ENCODE peak calls at places on chromosome 9, in eight cellular contexts. M is A549; N is DND-41; I is SK-N-SH; T is pancreas; L is psoas muscle; C is prostate gland; U is naive thymus-derived CD4-positive, alpha-beta T cell. W is an unnamed sample. For H3K4me1, the result is how much of the 10 kb centered on the place peaks cover.

GRCh38 chr9:87122947-87123685 is 175.8 kb upstream of the GAS1 start:
- DNase-seq in T (no peak), U (no peak), M (no peak), C (no peak), N (no peak), I (no peak), L (no peak), W (no peak)

GRCh38 chr9:124197177-124198095 is 60.3 kb upstream of the NEK6 start:
- DNase-seq in M (no peak), T (peak), L (no peak), N (no peak), I (no peak), U (no peak), C (no peak), W (no peak)

GRCh38 chr9:92598382-92598781 is 62.6 kb upstream of the ECM2 start:
- DNase-seq in I (no peak), N (no peak), U (no peak), C (no peak), M (no peak), L (no peak), T (no peak), W (no peak)

GRCh38 chr9:16039988-16040761 is 487.3 kb downstream of the CCDC171 start:
- DNase-seq in M (peak), L (no peak), C (no peak), U (no peak), I (peak), T (no peak), N (no peak), W (no peak)

GRCh38 chr9:115391166-115391825 is 273.3 kb upstream of the TNC start:
- DNase-seq in I (no peak), L (no peak), T (no peak), N (no peak), U (no peak), C (no peak), M (no peak), W (no peak)

GRCh38 chr9:88724241-88724805 is 189.3 kb downstream of the NXNL2 start:
- DNase-seq in L (no peak), M (no peak), T (no peak), C (no peak), N (no peak), U (no peak), I (no peak), W (no peak)

GRCh38 chr9:7088598-7088997 is 330.8 kb downstream of the KDM4C start:
- DNase-seq in I (no peak), C (no peak), L (no peak), U (no peak), M (no peak), T (no peak), N (no peak), W (no peak)

GRCh38 chr9:76996700-76997099 is 22.8 kb upstream of the FOXB2 start:
- DNase-seq in M (peak), C (no peak), L (peak), U (no peak), T (no peak), N (no peak), I (peak), W (no peak)

GRCh38 chr9:96621619-96622018 is 2.0 kb upstream of the CDC14B start:
- DNase-seq in L (no peak), T (no peak), I (no peak), C (no peak), M (no peak), N (no peak), U (no peak), W (no peak)

GRCh38 chr9:89498845-89499480 is 1.1 kb upstream of the SEMA4D start:
- DNase-seq in U (peak), T (no peak), N (peak), M (no peak), C (no peak), L (no peak), I (no peak), W (peak)

GRCh38 chr9:113398796-113399195 is 2.3 kb downstream of the ALAD start:
- DNase-seq in N (no peak), U (no peak), L (no peak), M (no peak), I (no peak), T (no peak), C (no peak), W (no peak)

GRCh38 chr9:137643921-137644320 is 25.1 kb downstream of the EHMT1 start:
- DNase-seq in N (no peak), C (no peak), T (no peak), U (no peak), I (no peak), L (no peak), M (no peak), W (no peak)

GRCh38 chr9:126722922-126723806 is 81.7 kb upstream of the ZBTB43 start:
- DNase-seq in I (peak), T (peak), L (peak), U (peak), M (no peak), C (peak), N (peak), W (peak)

GRCh38 chr9:137449931-137450537 is 8.9 kb upstream of the ENTPD8 start:
- DNase-seq in I (no peak), N (no peak), M (no peak), L (no peak), T (peak), C (no peak), U (peak), W (peak)

GRCh38 chr9:75589497-75589896 is 301.0 kb upstream of the PCSK5 start:
- DNase-seq in C (no peak), T (no peak), L (no peak), N (no peak), U (no peak), M (no peak), I (no peak), W (no peak)

GRCh38 chr9:16744386-16744785 is 126.1 kb downstream of the BNC2 start:
- DNase-seq in M (no peak), N (no peak), T (no peak), I (no peak), U (no peak), L (no peak), C (no peak), W (no peak)

GRCh38 chr9:91157891-91158660 is 203.6 kb downstream of the AUH start:
- DNase-seq in I (no peak), C (no peak), L (no peak), T (no peak), U (no peak), N (no peak), M (no peak), W (no peak)

GRCh38 chr9:127686461-127687393 is 20.1 kb upstream of the CFAP157 start:
- DNase-seq in L (no peak), I (no peak), M (no peak), T (no peak), N (no peak), U (no peak), C (no peak), W (no peak)

GRCh38 chr9:114930063-114930812 is at the start of gene TNFSF8:
- DNase-seq in T (no peak), M (no peak), L (peak), N (peak), I (no peak), U (peak), C (no peak), W (peak)

GRCh38 chr9:136551401-136552116 is 5.7 kb upstream of the NOTCH1 start:
- DNase-seq in M (peak), T (no peak), I (no peak), U (no peak), L (peak), N (peak), C (peak), W (no peak)

GRCh38 chr9:111037744-111038335 is 430 bp downstream of the LPAR1 start:
- DNase-seq in I (peak), M (peak), T (peak), L (peak), C (peak), N (no peak), U (no peak), W (no peak)

GRCh38 chr9:112728401-112728800 is 10.5 kb upstream of the INIP start:
- DNase-seq in M (no peak), C (no peak), U (no peak), T (no peak), N (no peak), L (no peak), I (no peak), W (no peak)

GRCh38 chr9:108813951-108814601 is 41.7 kb downstream of the ACTL7B start:
- DNase-seq in I (no peak), N (no peak), M (peak), L (no peak), C (no peak), T (no peak), U (no peak), W (no peak)
- H3K27ac ChIP-seq in I (no peak), N (no peak), M (no peak), L (no peak), C (no peak), T (no peak), U (no peak), W (no peak)

GRCh38 chr9:134268308-134268724 is 57.9 kb upstream of the RXRA start:
- DNase-seq in T (no peak), N (no peak), L (no peak), I (no peak), U (no peak), C (no peak), M (no peak), W (no peak)

GRCh38 chr9:134264169-134264568 is 62.1 kb upstream of the RXRA start:
- DNase-seq in U (no peak), L (no peak), C (no peak), N (no peak), I (no peak), T (no peak), M (no peak), W (no peak)

GRCh38 chr9:134266418-134266817 is 59.8 kb upstream of the RXRA start:
- DNase-seq in T (no peak), I (no peak), U (no peak), L (no peak), N (no peak), C (no peak), M (no peak), W (no peak)

GRCh38 chr9:134265078-134265477 is 61.2 kb upstream of the RXRA start:
- DNase-seq in C (no peak), T (no peak), M (no peak), L (no peak), N (no peak), U (no peak), I (no peak), W (no peak)

GRCh38 chr9:134267305-134268265 is 58.7 kb upstream of the RXRA start:
- DNase-seq in M (no peak), C (no peak), U (no peak), T (no peak), I (no peak), N (no peak), L (no peak), W (no peak)
- H3K4me1 ChIP-seq in M (under half), C (under half), U (under half), T (under half), I (under half), N (under half), L (under half), W (under half)

GRCh38 chr9:38422555-38423245 is 1.6 kb downstream of the IGFBPL1 start:
- DNase-seq in C (no peak), N (no peak), U (no peak), M (no peak), L (no peak), T (no peak), I (peak), W (no peak)

GRCh38 chr9:38421498-38422211 is 2.6 kb downstream of the IGFBPL1 start:
- DNase-seq in L (no peak), I (peak), N (no peak), C (no peak), M (no peak), U (no peak), T (no peak), W (no peak)

GRCh38 chr9:38424918-38425317 is 664 bp upstream of the IGFBPL1 start:
- DNase-seq in U (no peak), M (no peak), L (no peak), T (no peak), N (no peak), I (no peak), C (no peak), W (no peak)

GRCh38 chr9:38423273-38423938 is 848 bp downstream of the IGFBPL1 start:
- DNase-seq in I (peak), L (no peak), T (no peak), M (no peak), C (no peak), N (no peak), U (no peak), W (no peak)

DNA sequence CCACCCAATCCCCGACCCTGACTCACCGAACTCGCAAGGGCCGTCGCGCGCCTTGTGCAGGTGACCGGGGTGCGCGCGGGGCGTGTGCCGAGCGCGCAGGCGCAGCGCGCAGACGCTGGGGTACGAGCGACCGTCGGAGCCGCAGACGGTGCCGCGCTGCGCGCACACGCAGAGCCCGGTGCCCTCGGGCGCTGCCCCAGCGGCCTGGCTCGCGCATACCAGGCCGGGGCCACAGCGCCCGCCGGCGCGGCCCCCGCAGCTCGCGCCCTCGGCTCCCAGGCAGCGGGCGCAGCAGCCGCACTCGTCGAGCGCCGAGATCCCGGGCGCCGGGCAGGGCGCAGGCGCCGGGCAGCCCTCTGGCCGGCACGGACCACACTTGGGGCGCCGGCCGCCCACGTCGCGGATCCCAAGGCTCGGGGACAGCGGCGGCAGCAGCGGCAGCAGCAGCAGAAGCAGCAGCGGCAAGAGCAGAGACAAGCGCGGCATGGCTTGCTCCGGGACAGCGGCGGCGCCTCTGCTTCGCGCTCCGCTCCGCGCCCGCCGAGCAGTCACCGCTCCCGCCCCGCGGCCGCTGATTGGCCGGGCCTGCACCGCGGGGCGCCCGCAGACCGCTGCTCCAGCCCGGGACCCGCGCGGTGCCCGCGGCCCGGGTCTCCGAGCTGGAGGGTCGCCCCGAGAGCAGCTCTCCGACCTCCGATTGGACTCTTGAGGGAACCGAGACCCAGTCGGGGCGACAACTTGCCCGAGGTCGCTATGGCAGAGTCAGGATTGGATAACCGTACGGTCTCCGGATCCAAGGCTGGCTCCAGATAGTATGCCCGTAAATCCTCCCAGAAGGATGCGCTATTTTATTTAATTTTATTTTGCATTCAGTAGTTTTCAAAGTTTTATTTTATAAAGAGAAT is at the start of gene IGFBPL1:
- DNase-seq in C (no peak), L (no peak), N (no peak), M (peak), U (no peak), T (peak), I (peak), W (no peak)
- H3K4me3 ChIP-seq in C (peak), L (peak), N (no peak), M (peak), U (no peak), T (peak), I (peak), W (no peak)

GRCh38 chr9:32716439-32716838 is 66.9 kb upstream of the TMEM215 start:
- DNase-seq in L (no peak), U (no peak), T (no peak), C (no peak), N (no peak), M (no peak), I (no peak), W (no peak)
- H3K27ac ChIP-seq in L (no peak), U (no peak), T (no peak), C (no peak), N (no peak), M (no peak), I (no peak), W (no peak)

DNA sequence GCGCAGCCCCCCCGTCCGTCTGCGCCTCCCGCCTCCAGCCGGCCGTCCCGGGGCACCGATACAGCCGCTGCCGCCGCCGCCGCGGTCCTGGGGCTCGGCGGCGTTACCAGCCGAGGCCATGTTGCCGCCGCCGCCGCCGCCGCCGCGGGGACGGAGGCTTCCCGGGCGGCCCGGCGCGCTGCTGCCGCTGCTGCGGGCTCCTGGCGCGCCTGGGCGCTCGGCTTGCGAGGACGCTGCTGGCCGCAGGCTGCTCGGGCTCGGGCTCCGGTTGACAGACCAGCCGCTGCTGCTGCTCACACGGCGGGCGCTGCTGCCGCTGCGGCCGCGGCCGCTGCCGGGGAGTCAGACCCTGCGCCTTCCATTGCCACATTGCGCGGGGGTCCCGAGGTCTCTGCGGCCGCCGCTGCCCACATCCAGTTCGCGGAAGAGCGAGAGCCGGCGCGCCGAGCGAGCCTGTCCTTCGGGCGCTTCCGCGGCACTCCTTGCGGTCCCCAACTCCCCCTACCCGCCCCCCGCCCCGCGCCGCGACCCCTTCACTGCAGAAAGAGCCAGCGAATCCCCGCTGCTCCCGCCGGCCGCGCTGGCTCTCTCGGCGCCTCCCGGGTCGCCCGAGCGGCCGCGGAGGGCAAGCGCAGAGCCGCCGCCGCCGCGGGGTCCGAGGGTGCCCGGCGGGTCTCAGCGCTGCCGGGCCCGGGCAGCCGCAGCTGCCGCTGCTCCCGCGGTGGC is 8.4 kb downstream of the PTCH1 start:
- DNase-seq in I (peak), L (no peak), T (peak), M (peak), U (peak), N (no peak), C (no peak), W (peak)
- H3K4me1 ChIP-seq in I (under half), L (under half), T (under half), M (under half), U (under half), N (under half), C (under half), W (under half)

GRCh38 chr9:131873891-131874440 is 134.1 kb upstream of the RAPGEF1 start:
- DNase-seq in I (no peak), L (no peak), C (no peak), N (no peak), T (no peak), U (no peak), M (no peak), W (no peak)
- H3K4me3 ChIP-seq in I (no peak), L (no peak), C (no peak), N (no peak), T (no peak), U (no peak), M (no peak), W (no peak)

W was measured in CD4-positive, alpha-beta memory T cell.